ENCODE peak calls at places on chromosome 5, in eight cellular contexts. G, B, J, U, Z, E, C and K are unnamed samples.
A peak's percentile ranks its signal among the peaks of the same experiment; 100 is the strongest.

GRCh38 chr5:56561-57290 is 35.2 kb upstream of the PLEKHG4B start:
- DNase-seq in J (peak; percentile 92), U (peak; percentile 58), C (peak; percentile 89), G (no peak), B (no peak), Z (no peak), E (no peak), K (peak; percentile 62)

GRCh38 chr5:154405078-154405792 is 40.6 kb upstream of the SAP30L start:
- DNase-seq in G (peak; percentile 89), U (peak; percentile 56), B (peak; percentile 82), Z (peak; percentile 70), E (peak; percentile 74), J (peak; percentile 94), C (peak; percentile 92), K (peak; percentile 74)

GRCh38 chr5:122312670-122312988 is 592 bp downstream of the SNCAIP start:
- DNase-seq in C (peak; percentile 53), B (peak; percentile 13), U (peak; percentile 25), Z (no peak), G (peak; percentile 23), J (peak; percentile 76), E (peak; percentile 54), K (no peak)

GRCh38 chr5:27854243-27854852 is 816.0 kb upstream of the CDH9 start:
- DNase-seq in Z (no peak), E (no peak), C (no peak), U (peak; percentile 57), G (no peak), J (no peak), B (no peak), K (no peak)

GRCh38 chr5:113283558-113283957 is 151.2 kb downstream of the TSSK1B start:
- DNase-seq in E (no peak), J (no peak), B (no peak), G (no peak), C (no peak), Z (no peak), U (no peak), K (no peak)

GRCh38 chr5:14581333-14581890 is at the start of gene OTULINL:
- DNase-seq in G (peak; percentile 80), J (peak; percentile 95), C (peak; percentile 96), E (peak; percentile 85), U (peak; percentile 77), B (peak; percentile 90), Z (peak; percentile 92), K (peak; percentile 79)

GRCh38 chr5:5551499-5551898 is 129.0 kb downstream of the ICE1 start:
- DNase-seq in J (no peak), G (no peak), Z (no peak), C (no peak), E (no peak), U (no peak), B (no peak), K (no peak)

GRCh38 chr5:177366528-177367322 is 9.0 kb downstream of the RGS14 start:
- DNase-seq in J (peak; percentile 97), U (peak; percentile 65), Z (no peak), B (peak; percentile 89), C (peak; percentile 96), E (peak; percentile 63), G (peak; percentile 99), K (no peak)

GRCh38 chr5:27171696-27172362 is 133.4 kb upstream of the CDH9 start:
- DNase-seq in E (no peak), C (no peak), B (no peak), G (no peak), J (peak; percentile 11), Z (no peak), U (no peak), K (no peak)

GRCh38 chr5:111511174-111512025 is 935 bp downstream of the STARD4 start:
- DNase-seq in G (no peak), C (no peak), B (no peak), E (no peak), Z (no peak), J (peak; percentile 9), U (peak; percentile 40), K (no peak)

GRCh38 chr5:95726811-95727763 is 4.0 kb upstream of the RHOBTB3 start:
- DNase-seq in J (no peak), U (peak; percentile 37), Z (no peak), G (no peak), E (no peak), B (no peak), C (no peak), K (peak; percentile 45)

GRCh38 chr5:23507278-23507685 is at the start of gene PRDM9:
- DNase-seq in C (no peak), B (peak; percentile 62), G (peak; percentile 11), U (no peak), Z (no peak), J (peak; percentile 86), E (peak; percentile 95), K (no peak)

GRCh38 chr5:180830253-180831138 is 27.9 kb upstream of the MGAT1 start:
- DNase-seq in Z (peak; percentile 77), C (no peak), G (peak; percentile 36), B (peak; percentile 74), U (peak; percentile 47), J (no peak), E (peak; percentile 52), K (peak; percentile 62)

GRCh38 chr5:66144799-66145390 is 795 bp downstream of the SREK1 start:
- DNase-seq in Z (no peak), G (peak; percentile 27), B (no peak), U (no peak), C (no peak), J (no peak), E (peak; percentile 89), K (peak; percentile 81)

GRCh38 chr5:41637424-41637823 is 127.0 kb upstream of the PLCXD3 start:
- DNase-seq in Z (no peak), C (peak; percentile 11), B (no peak), G (no peak), J (no peak), U (peak; percentile 11), E (no peak), K (peak; percentile 6)

GRCh38 chr5:76958976-76959767 is 6.3 kb downstream of the CRHBP start:
- DNase-seq in E (no peak), G (no peak), C (no peak), U (peak; percentile 81), B (no peak), Z (no peak), J (no peak), K (peak; percentile 39)

GRCh38 chr5:37628876-37629275 is 211.0 kb downstream of the GDNF start:
- DNase-seq in B (no peak), E (no peak), C (no peak), Z (no peak), G (no peak), U (no peak), J (no peak), K (no peak)

GRCh38 chr5:139764250-139764791 is 31.3 kb upstream of the PSD2 start:
- DNase-seq in Z (peak; percentile 45), B (no peak), U (no peak), E (no peak), J (peak; percentile 83), G (no peak), C (peak; percentile 93), K (no peak)

GRCh38 chr5:132250547-132250946 is 6.9 kb upstream of the PDLIM4 start:
- DNase-seq in J (no peak), G (no peak), U (no peak), Z (no peak), B (no peak), C (peak; percentile 38), E (no peak), K (no peak)

GRCh38 chr5:443239-444151 is 519 bp downstream of the EXOC3 start:
- DNase-seq in J (no peak), Z (no peak), C (no peak), E (peak; percentile 51), U (peak; percentile 20), B (peak; percentile 7), G (peak; percentile 55), K (no peak)